ENCODE peak calls at places on chromosomes 6 and 20, in seven cellular contexts. I is H9, H is H1, V is mesendoderm, D is IMR-90, F is mesenchymal stem cell, S is trophoblast cell. E is an unnamed sample.
A peak's percentile ranks its signal among the peaks of the same experiment; 100 is the strongest.

GRCh38 chr6:169648617-169649016 is 53.2 kb downstream of the WDR27 start:
- DNase-seq in V (no peak), F (no peak), S (no peak), H (no peak), D (no peak), I (peak; percentile 21), E (no peak)

GRCh38 chr6:128124713-128125112 is 223.9 kb upstream of the THEMIS start:
- DNase-seq in H (no peak), S (peak; percentile 75), I (no peak), F (peak; percentile 60), V (peak; percentile 20), D (peak; percentile 39), E (no peak)

GRCh38 chr20:17549131-17549530 is 18.0 kb upstream of the BFSP1 start:
- DNase-seq in S (no peak), H (no peak), D (no peak), F (no peak), V (no peak), I (no peak), E (no peak)

GRCh38 chr6:138403324-138403800 is 661 bp upstream of the HEBP2 start:
- DNase-seq in V (peak; percentile 53), I (peak; percentile 51), F (peak; percentile 58), S (no peak), H (no peak), D (no peak), E (peak; percentile 1)

GRCh38 chr6:155050311-155050710 is 55.2 kb downstream of the TIAM2 start:
- DNase-seq in F (peak; percentile 18), V (no peak), I (no peak), S (no peak), D (peak; percentile 47), H (no peak), E (no peak)

GRCh38 chr20:46011631-46012482 is 3.1 kb downstream of the MMP9 start:
- DNase-seq in F (no peak), H (peak; percentile 92), I (peak; percentile 98), D (peak; percentile 15), S (peak; percentile 57), V (peak; percentile 95), E (no peak)

GRCh38 chr20:51498765-51499540 is 43.6 kb downstream of the NFATC2 start:
- DNase-seq in D (no peak), F (no peak), I (no peak), H (no peak), V (no peak), S (peak; percentile 56), E (no peak)

GRCh38 chr6:130670142-130670541 is 157.1 kb upstream of the SMLR1 start:
- DNase-seq in H (no peak), D (no peak), V (no peak), F (no peak), S (no peak), I (no peak), E (no peak)

GRCh38 chr6:3061501-3061941 is 6.8 kb upstream of the RIPK1 start:
- DNase-seq in H (no peak), V (no peak), I (no peak), F (peak; percentile 35), D (peak; percentile 84), S (peak; percentile 85), E (no peak)

GRCh38 chr6:108945686-108946158 is 97.5 kb downstream of the ARMC2 start:
- DNase-seq in F (no peak), I (peak; percentile 54), S (peak; percentile 34), D (no peak), H (no peak), V (no peak), E (no peak)

GRCh38 chr6:79076160-79076559 is 1.9 kb downstream of the PHIP start:
- DNase-seq in I (no peak), S (peak; percentile 4), F (peak; percentile 35), H (no peak), V (no peak), D (peak; percentile 5), E (no peak)

GRCh38 chr6:88520020-88520338 is 353.8 kb upstream of the CNR1 start:
- DNase-seq in S (no peak), H (no peak), I (no peak), D (no peak), V (no peak), F (no peak), E (no peak)

GRCh38 chr6:158417760-158418098 is 105.5 kb downstream of the TULP4 start:
- DNase-seq in V (no peak), I (no peak), F (peak; percentile 78), H (no peak), S (no peak), D (peak; percentile 79), E (no peak)

GRCh38 chr6:97790926-97791590 is 508.0 kb upstream of the MMS22L start:
- DNase-seq in S (no peak), V (no peak), F (no peak), D (no peak), H (no peak), I (no peak), E (no peak)

GRCh38 chr6:89951574-89952360 is 57.5 kb downstream of the GJA10 start:
- DNase-seq in V (peak; percentile 39), F (no peak), S (no peak), D (peak; percentile 31), I (peak; percentile 64), H (peak; percentile 23), E (no peak)
- H2BK120ac ChIP-seq in V (no peak overlapping the region), F (no peak overlapping the region), S (no peak overlapping the region), D (no peak overlapping the region), I (no peak overlapping the region), H (no peak overlapping the region), E (no peak overlapping the region)

GRCh38 chr20:3698511-3699436 is 13.6 kb downstream of the SIGLEC1 start:
- DNase-seq in I (peak; percentile 21), D (no peak), V (no peak), H (no peak), S (no peak), F (no peak), E (no peak)

GRCh38 chr20:3697588-3698235 is 14.7 kb downstream of the SIGLEC1 start:
- DNase-seq in V (no peak), D (no peak), I (no peak), F (no peak), S (peak; percentile 77), H (no peak), E (no peak)

GRCh38 chr20:3694864-3695263 is 13.1 kb upstream of the ADAM33 start:
- DNase-seq in H (no peak), V (no peak), I (no peak), D (no peak), S (no peak), F (no peak), E (no peak)

GRCh38 chr20:3696745-3697587 is 15.2 kb upstream of the ADAM33 start:
- DNase-seq in I (peak; percentile 16), H (no peak), V (no peak), S (no peak), D (no peak), F (no peak), E (no peak)

GRCh38 chr20:3696200-3696599 is 14.4 kb upstream of the ADAM33 start:
- DNase-seq in F (no peak), V (peak; percentile 40), H (no peak), S (peak; percentile 21), D (no peak), I (no peak), E (no peak)
- H2BK120ac ChIP-seq in F (no peak overlapping the region), V (no peak overlapping the region), H (no peak overlapping the region), S (no peak overlapping the region), D (no peak overlapping the region), I (no peak overlapping the region), E (no peak overlapping the region)

DNA sequence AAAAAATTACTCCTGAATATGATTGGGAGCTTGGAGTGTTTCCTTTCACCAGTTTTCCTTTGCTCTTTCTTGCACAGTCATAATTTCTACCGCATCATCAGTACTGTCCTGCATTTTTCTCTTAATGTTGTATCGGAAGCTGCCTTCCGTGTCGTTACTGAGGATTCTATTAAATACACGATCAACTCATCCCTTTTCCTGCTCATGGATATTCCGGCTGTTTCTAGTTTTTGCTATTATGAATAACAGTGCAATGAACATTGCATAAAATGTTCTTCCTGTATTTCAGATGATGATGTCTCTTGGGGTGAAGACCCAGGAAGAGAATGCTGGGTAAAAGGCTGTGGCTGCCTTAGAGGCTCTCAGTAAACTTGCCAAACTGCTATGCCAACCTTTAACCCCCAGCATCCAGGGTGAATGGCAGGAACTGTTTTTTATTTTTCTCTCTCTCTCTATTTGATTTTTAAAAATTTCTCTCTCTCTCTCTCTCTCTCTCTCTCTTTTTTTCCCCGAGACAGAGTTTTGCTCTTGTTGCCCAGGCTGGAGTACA is 24.1 kb upstream of the EPB41L1 start:
- DNase-seq in S (no peak), I (no peak), F (no peak), V (no peak), H (no peak), D (no peak), E (no peak)
- H2BK120ac ChIP-seq in S (no peak overlapping the region), I (no peak overlapping the region), F (no peak overlapping the region), V (no peak overlapping the region), H (no peak overlapping the region), D (no peak overlapping the region), E (no peak overlapping the region)

GRCh38 chr20:40682104-40683045 is 6.7 kb downstream of the MAFB start:
- DNase-seq in V (no peak), S (no peak), I (no peak), D (no peak), F (peak; percentile 42), H (no peak), E (peak; percentile 12)
- H2BK120ac ChIP-seq in V (no peak overlapping the region), S (peak overlapping the region; percentile 60), I (no peak overlapping the region), D (no peak overlapping the region), F (no peak overlapping the region), H (no peak overlapping the region), E (no peak overlapping the region)

DNA sequence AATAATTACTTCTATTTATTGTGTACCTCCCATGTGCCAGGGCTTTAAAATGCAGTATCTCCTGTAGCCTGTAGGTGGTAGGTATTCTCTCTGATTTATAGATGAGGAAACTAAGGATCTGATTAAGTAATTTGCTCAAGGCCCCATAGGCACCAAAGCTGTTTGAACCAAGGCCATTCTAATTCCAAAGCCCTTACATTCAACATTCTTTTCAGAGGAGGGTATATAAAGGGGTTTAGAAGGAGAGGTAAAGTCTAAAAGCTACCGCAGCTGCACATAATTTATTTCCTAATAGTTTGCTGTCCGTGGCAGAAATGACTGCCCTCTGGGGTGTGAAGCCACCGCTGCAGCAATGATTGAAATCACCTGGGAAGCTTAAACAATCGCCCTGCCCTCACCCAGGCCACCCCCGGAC is 95.0 kb upstream of the FAM8A1 start:
- DNase-seq in F (peak; percentile 35), H (no peak), S (peak; percentile 51), D (peak; percentile 34), V (peak; percentile 42), I (no peak), E (no peak)
- H2BK120ac ChIP-seq in F (no peak overlapping the region), H (no peak overlapping the region), S (no peak overlapping the region), D (no peak overlapping the region), V (no peak overlapping the region), I (no peak overlapping the region), E (no peak overlapping the region)

DNA sequence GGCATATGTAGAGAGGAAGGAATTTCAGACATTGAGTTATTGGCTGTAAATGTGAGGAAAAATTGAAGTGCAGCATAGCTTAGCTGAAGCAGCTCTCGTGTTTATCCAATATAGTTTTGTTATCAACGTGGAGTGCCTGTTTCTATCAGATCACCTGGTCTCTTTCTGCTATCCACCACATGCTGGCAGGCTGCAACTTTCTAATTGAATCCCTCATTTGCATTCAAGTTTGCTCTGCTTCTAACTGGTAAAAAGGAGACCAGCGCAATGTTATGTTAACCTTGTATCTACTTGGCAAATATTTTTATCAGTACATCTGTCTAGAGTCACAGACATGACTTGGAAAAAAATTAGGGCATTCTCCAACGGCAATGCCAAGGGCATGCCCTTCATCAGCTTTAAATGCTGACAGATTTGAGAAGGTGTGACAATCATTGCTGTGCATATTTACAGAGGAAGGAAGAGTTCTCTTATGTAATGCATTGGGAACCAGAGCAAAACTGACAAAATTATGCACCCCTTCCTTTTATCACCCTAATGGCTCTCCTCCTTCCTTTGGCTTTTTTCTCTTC is 1102.9 kb upstream of the FLRT3 start:
- DNase-seq in V (peak; percentile 38), H (no peak), F (no peak), I (no peak), D (no peak), S (no peak), E (no peak)
- H2BK120ac ChIP-seq in V (no peak overlapping the region), H (no peak overlapping the region), F (no peak overlapping the region), I (no peak overlapping the region), D (no peak overlapping the region), S (no peak overlapping the region), E (no peak overlapping the region)